ENCODE peak calls at places on chromosomes 6 and 20, in five cellular contexts. S, J, D, H and A are unnamed samples.
A peak's percentile ranks its signal among the peaks of the same experiment; 100 is the strongest.

GRCh38 chr6:31785475-31785874 is 8.3 kb upstream of the VWA7 start:
- DNase-seq in S (no peak), J (no peak), D (no peak), H (no peak), A (peak; percentile 32)

GRCh38 chr6:158759966-158760617 is 59.1 kb downstream of the EZR start:
- DNase-seq in S (no peak), J (no peak), D (no peak), H (no peak), A (no peak)

GRCh38 chr20:48191200-48191599 is 405.9 kb upstream of the SULF2 start:
- DNase-seq in S (no peak), J (no peak), D (no peak), H (no peak), A (no peak)

GRCh38 chr6:160306284-160306683 is 41.9 kb upstream of the SLC22A3 start:
- DNase-seq in S (no peak), J (no peak), D (no peak), H (no peak), A (no peak)

GRCh38 chr6:136014454-136015421 is 163.2 kb downstream of the PDE7B start:
- DNase-seq in S (no peak), J (peak; percentile 28), D (no peak), H (no peak), A (peak; percentile 36)

GRCh38 chr20:37011147-37011546 is 59.6 kb upstream of the SAMHD1 start:
- DNase-seq in S (no peak), J (no peak), D (no peak), H (no peak), A (no peak)

GRCh38 chr6:35341557-35341956 is 801 bp upstream of the PPARD start:
- DNase-seq in S (no peak), J (no peak), D (no peak), H (no peak), A (no peak)

GRCh38 chr20:35018578-35019371 is 63.1 kb downstream of the MYH7B start:
- DNase-seq in S (no peak), J (no peak), D (no peak), H (no peak), A (no peak)

GRCh38 chr20:45592574-45593189 is 13.6 kb upstream of the WFDC8 start:
- DNase-seq in S (no peak), J (no peak), D (no peak), H (peak; percentile 67), A (no peak)

GRCh38 chr6:151240861-151241642 is 1.3 kb downstream of the AKAP12 start:
- DNase-seq in S (peak; percentile 57), J (peak; percentile 54), D (peak; percentile 37), H (peak; percentile 75), A (peak; percentile 78)

GRCh38 chr6:5471637-5472430 is 210.5 kb downstream of the FARS2 start:
- DNase-seq in S (peak; percentile 78), J (no peak), D (no peak), H (peak; percentile 95), A (peak; percentile 39)

GRCh38 chr6:52829046-52829817 is 11.4 kb downstream of the GSTA5 start:
- DNase-seq in S (no peak), J (no peak), D (no peak), H (no peak), A (no peak)

DNA sequence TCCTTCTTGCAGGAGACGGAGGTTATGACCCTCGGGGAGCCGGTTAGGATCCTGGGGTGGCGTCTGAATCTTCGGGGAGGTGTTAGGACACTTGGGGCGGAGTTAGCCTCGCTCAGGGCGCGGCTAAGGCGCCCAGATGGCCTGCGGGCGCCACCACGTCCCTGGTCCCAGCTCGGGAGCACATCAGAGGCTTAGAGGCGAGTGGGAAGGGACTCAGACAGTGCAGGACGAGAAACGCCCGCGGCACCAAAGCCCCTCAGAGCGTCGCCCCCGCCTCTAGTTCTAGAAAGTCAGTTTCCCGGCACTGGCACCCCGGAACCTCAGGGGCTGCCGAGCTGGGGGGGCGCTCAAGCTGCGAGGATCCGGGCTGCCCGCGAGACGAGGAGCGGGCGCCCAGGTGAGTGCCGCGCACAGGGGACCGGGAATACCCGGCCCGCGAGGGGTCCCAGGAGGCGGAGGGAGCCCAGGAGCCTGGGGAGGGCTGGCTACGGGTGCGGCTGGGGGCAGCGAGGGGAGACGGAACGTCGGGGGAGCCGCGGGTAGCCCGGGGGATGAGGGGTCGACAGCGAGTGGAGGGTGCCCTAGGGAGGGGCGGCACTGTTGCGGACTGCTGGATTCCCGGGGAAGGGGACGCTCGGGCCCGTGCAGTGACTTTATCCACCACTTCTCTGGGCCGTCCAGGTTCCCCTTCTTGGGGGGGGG is at the start of gene HCK:
- DNase-seq in S (no peak), J (peak; percentile 58), D (no peak), H (peak; percentile 59), A (peak; percentile 78)
- H3K4me3 ChIP-seq in S (peak within 1 kb of the TSS; percentile 3), J (peak within 1 kb of the TSS; percentile 36), D (peak within 1 kb of the TSS; percentile 50), H (peak within 1 kb of the TSS; percentile 52), A (peak within 1 kb of the TSS; percentile 45)

GRCh38 chr6:168017629-168018028 is 20.2 kb downstream of the KIF25 start:
- DNase-seq in S (no peak), J (no peak), D (no peak), H (no peak), A (no peak)

GRCh38 chr6:168016176-168016620 is 18.7 kb downstream of the KIF25 start:
- DNase-seq in S (no peak), J (no peak), D (no peak), H (no peak), A (no peak)

GRCh38 chr6:168015492-168016175 is 18.2 kb downstream of the KIF25 start:
- DNase-seq in S (no peak), J (no peak), D (no peak), H (no peak), A (no peak)

GRCh38 chr6:168018664-168019063 is 21.2 kb downstream of the KIF25 start:
- DNase-seq in S (no peak), J (no peak), D (no peak), H (no peak), A (no peak)

DNA sequence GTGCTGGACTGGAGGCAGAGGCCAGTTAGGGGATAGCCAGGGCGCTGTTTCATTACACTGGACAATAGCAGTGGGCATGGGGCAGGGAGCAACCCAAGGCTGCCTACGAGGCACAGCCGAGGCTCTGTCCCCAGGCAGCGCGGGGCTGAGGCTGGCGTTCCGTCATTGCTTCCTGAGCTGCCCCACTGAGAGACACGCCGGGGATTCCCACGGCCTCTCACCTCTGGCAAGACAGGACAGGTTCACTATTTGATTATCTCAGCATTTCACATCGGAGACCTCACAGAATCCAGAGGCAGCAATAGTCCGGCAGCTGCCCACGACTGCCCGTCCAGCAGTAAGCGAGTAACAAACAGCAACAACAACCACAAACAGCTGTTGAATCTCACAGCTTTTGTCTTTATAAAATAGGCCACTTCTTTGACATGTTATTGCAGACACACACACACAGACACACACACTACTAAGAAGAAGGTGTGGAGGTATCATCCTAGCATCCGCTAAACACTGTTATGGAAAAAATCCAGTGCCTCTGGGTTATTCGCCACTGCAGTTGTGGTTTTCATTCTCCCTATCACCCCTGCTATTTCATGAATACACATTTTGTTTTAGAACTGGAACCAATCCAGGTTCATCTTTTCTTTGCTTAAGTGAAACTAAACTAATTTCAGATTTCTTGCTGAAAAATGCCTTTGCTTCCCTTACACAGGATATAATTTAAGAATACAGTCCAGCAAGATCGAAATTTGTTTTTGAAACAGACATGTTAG is 19.5 kb downstream of the KIF25 start:
- DNase-seq in S (no peak), J (no peak), D (no peak), H (no peak), A (no peak)
- H3K9me3 ChIP-seq in S (no peaks in the 10 kb centered on the region), J (peaks cover 6% of the 10 kb centered on the region), D (no peaks in the 10 kb centered on the region), H (peaks cover under 1% of the 10 kb centered on the region), A (no peaks in the 10 kb centered on the region)

DNA sequence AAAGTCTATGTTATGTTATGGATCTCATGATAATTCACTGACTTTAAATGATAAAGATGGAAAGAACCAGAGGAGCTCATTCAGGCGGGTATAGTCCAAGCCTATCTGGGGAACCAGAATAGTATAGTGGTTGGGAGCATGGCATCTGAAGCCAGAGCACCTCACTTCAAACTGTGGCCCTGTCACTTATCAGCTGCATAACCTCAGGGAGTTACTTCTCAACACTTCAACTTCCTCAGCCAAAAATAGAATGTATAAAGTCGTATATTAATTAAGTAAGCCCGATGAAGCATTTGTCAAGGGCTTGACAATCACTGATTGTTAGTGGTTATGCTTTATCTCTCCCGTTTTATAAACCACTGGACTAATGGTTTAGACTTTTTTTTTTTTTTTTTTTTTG is 112.7 kb downstream of the RTN4IP1 start:
- DNase-seq in S (no peak), J (no peak), D (no peak), H (no peak), A (no peak)
- H3K4me3 ChIP-seq in S (no peak overlapping the region), J (no peak overlapping the region), D (no peak overlapping the region), H (no peak overlapping the region), A (no peak overlapping the region)

GRCh38 chr20:31414381-31414780 is 8.4 kb upstream of the DEFB121 start:
- DNase-seq in S (no peak), J (no peak), D (no peak), H (no peak), A (no peak)
- H3K9me3 ChIP-seq in S (no peaks in the 10 kb centered on the region), J (no peaks in the 10 kb centered on the region), D (no peaks in the 10 kb centered on the region), H (peaks cover 6% of the 10 kb centered on the region), A (no peaks in the 10 kb centered on the region)